ENCODE peak calls at places on chromosomes 2 and 18, in four cellular contexts. One of them, this sample, is unnamed.

GRCh38 chr2:170973492-170974303 is 44.6 kb downstream of the GORASP2 start:
- DNase-seq in pancreas: peak; percentile 94
- DNase-seq in LNCaP clone FGC: peak; percentile 58
- DNase-seq in thoracic aorta: peak; percentile 43
- DNase-seq in this sample: peak; percentile 89

GRCh38 chr2:44943031-44943692 is 1.7 kb downstream of the SIX3 start:
- DNase-seq in pancreas: no peak
- DNase-seq in LNCaP clone FGC: no peak
- DNase-seq in thoracic aorta: no peak
- DNase-seq in this sample: no peak

GRCh38 chr2:119333360-119333759 is 33.3 kb downstream of the C2orf76 start:
- DNase-seq in pancreas: no peak
- DNase-seq in LNCaP clone FGC: no peak
- DNase-seq in thoracic aorta: no peak
- DNase-seq in this sample: no peak

GRCh38 chr18:13369756-13370510 is 151.4 kb downstream of the LDLRAD4 start:
- DNase-seq in pancreas: no peak
- DNase-seq in LNCaP clone FGC: peak; percentile 52
- DNase-seq in thoracic aorta: no peak
- DNase-seq in this sample: no peak

GRCh38 chr2:189580267-189580661 is 322 bp downstream of the SLC40A1 start:
- DNase-seq in pancreas: peak; percentile 34
- DNase-seq in LNCaP clone FGC: no peak
- DNase-seq in thoracic aorta: no peak
- DNase-seq in this sample: peak; percentile 19

GRCh38 chr18:56257215-56257614 is 381.2 kb downstream of the TXNL1 start:
- DNase-seq in pancreas: no peak
- DNase-seq in LNCaP clone FGC: no peak
- DNase-seq in thoracic aorta: no peak
- DNase-seq in this sample: no peak

GRCh38 chr2:137886432-137886831 is 77.8 kb upstream of the HNMT start:
- DNase-seq in pancreas: no peak
- DNase-seq in LNCaP clone FGC: no peak
- DNase-seq in thoracic aorta: no peak
- DNase-seq in this sample: peak; percentile 11

GRCh38 chr2:199462167-199462976 is 4.6 kb upstream of the SATB2 start:
- DNase-seq in pancreas: peak; percentile 23
- DNase-seq in LNCaP clone FGC: no peak
- DNase-seq in thoracic aorta: no peak
- DNase-seq in this sample: peak; percentile 23

GRCh38 chr2:241855888-241856422 is 2.7 kb downstream of the PDCD1 start:
- DNase-seq in pancreas: no peak
- DNase-seq in LNCaP clone FGC: no peak
- DNase-seq in thoracic aorta: no peak
- DNase-seq in this sample: no peak

DNA sequence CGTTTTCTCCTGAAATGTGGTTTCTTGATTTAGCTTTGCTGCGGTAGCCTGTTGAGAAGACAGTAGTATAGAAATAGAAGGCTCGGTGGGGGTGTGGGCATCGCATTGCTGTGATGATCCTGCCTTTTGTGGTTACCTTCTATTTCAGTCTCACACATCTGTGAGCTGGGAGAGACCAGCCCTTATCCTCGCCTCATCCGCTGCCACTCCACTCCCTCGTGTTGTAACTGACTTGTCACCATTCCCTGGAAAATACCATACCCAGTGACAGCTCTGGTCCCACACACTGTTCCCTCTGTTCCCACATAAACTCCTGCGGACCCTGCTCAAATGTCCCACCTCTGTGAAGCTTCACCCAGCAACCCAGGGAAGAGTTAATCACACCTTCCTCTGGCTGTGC is 114.4 kb downstream of the MAPK4 start:
- DNase-seq in pancreas: no peak
- DNase-seq in LNCaP clone FGC: no peak
- DNase-seq in thoracic aorta: no peak
- DNase-seq in this sample: no peak
- TF ChIP-seq CTCF in pancreas: no peak
- TF ChIP-seq CTCF in LNCaP clone FGC: no peak
- TF ChIP-seq CTCF in thoracic aorta: no peak
- TF ChIP-seq CTCF in this sample: no peak

GRCh38 chr2:134790487-134790886 is 47.9 kb upstream of the ACMSD start:
- DNase-seq in pancreas: no peak
- DNase-seq in LNCaP clone FGC: no peak
- DNase-seq in thoracic aorta: no peak
- DNase-seq in this sample: no peak
- TF ChIP-seq CTCF in pancreas: no peak
- TF ChIP-seq CTCF in LNCaP clone FGC: no peak
- TF ChIP-seq CTCF in thoracic aorta: no peak
- TF ChIP-seq CTCF in this sample: peak; percentile 29

GRCh38 chr2:42359304-42359749 is 1.7 kb downstream of the COX7A2L start:
- DNase-seq in pancreas: no peak
- DNase-seq in LNCaP clone FGC: no peak
- DNase-seq in thoracic aorta: no peak
- DNase-seq in this sample: no peak

GRCh38 chr2:42360493-42360889 is 526 bp downstream of the COX7A2L start:
- DNase-seq in pancreas: no peak
- DNase-seq in LNCaP clone FGC: no peak
- DNase-seq in thoracic aorta: no peak
- DNase-seq in this sample: no peak

GRCh38 chr2:42361728-42362298 is 796 bp upstream of the COX7A2L start:
- DNase-seq in pancreas: no peak
- DNase-seq in LNCaP clone FGC: no peak
- DNase-seq in thoracic aorta: no peak
- DNase-seq in this sample: no peak

GRCh38 chr2:42359894-42360483 is 1.0 kb downstream of the COX7A2L start:
- DNase-seq in pancreas: no peak
- DNase-seq in LNCaP clone FGC: no peak
- DNase-seq in thoracic aorta: no peak
- DNase-seq in this sample: peak; percentile 21

GRCh38 chr2:42360890-42361727 is at the start of gene COX7A2L:
- DNase-seq in pancreas: peak; percentile 98
- DNase-seq in LNCaP clone FGC: peak; percentile 82
- DNase-seq in thoracic aorta: peak; percentile 87
- DNase-seq in this sample: peak; percentile 96
- TF ChIP-seq CTCF in pancreas: no peak
- TF ChIP-seq CTCF in LNCaP clone FGC: peak; percentile 37
- TF ChIP-seq CTCF in thoracic aorta: no peak
- TF ChIP-seq CTCF in this sample: no peak

GRCh38 chr2:231037731-231038482 is 584 bp downstream of the C2orf72 start:
- DNase-seq in pancreas: peak; percentile 56
- DNase-seq in LNCaP clone FGC: no peak
- DNase-seq in thoracic aorta: no peak
- DNase-seq in this sample: peak; percentile 36
- TF ChIP-seq CTCF in pancreas: no peak
- TF ChIP-seq CTCF in LNCaP clone FGC: peak; percentile 10
- TF ChIP-seq CTCF in thoracic aorta: no peak
- TF ChIP-seq CTCF in this sample: no peak

GRCh38 chr2:227325056-227325823 is at the start of gene MFF:
- DNase-seq in pancreas: peak; percentile 90
- DNase-seq in LNCaP clone FGC: peak; percentile 76
- DNase-seq in thoracic aorta: peak; percentile 82
- DNase-seq in this sample: peak; percentile 89
- TF ChIP-seq CTCF in pancreas: no peak
- TF ChIP-seq CTCF in LNCaP clone FGC: peak; percentile 47
- TF ChIP-seq CTCF in thoracic aorta: peak; percentile 15
- TF ChIP-seq CTCF in this sample: no peak

This sample was measured in endothelial cell.